ENCODE peak calls at places on chromosomes 2 and 18, in six cellular contexts. T, C, E, M, V and S are unnamed samples.

GRCh38 chr2:232339121-232340081 is 39.1 kb upstream of the ALPP start:
- DNase-seq in T (no peak), C (peak; percentile 42), E (no peak), M (no peak), V (peak; percentile 39), S (no peak)

GRCh38 chr2:205321240-205321639 is 361.1 kb upstream of the NRP2 start:
- DNase-seq in T (no peak), C (no peak), E (no peak), M (peak; percentile 20), V (no peak), S (no peak)

GRCh38 chr2:85935746-85936208 is 47.0 kb upstream of the ST3GAL5 start:
- DNase-seq in T (no peak), C (no peak), E (peak; percentile 72), M (peak; percentile 42), V (no peak), S (no peak)

GRCh38 chr2:236766850-236767249 is 197.2 kb downstream of the ACKR3 start:
- DNase-seq in T (no peak), C (no peak), E (no peak), M (no peak), V (no peak), S (no peak)

GRCh38 chr2:170660406-170660805 is 54.7 kb upstream of the SP5 start:
- DNase-seq in T (peak; percentile 28), C (no peak), E (no peak), M (peak; percentile 27), V (no peak), S (peak; percentile 29)

GRCh38 chr18:48295586-48296311 is 113.4 kb downstream of the ZBTB7C start:
- DNase-seq in T (no peak), C (no peak), E (no peak), M (no peak), V (no peak), S (no peak)

GRCh38 chr2:57981369-57981768 is 65.2 kb upstream of the VRK2 start:
- DNase-seq in T (no peak), C (no peak), E (no peak), M (peak; percentile 14), V (no peak), S (no peak)

GRCh38 chr2:3630631-3631030 is 27.4 kb upstream of the ALLC start:
- DNase-seq in T (no peak), C (peak; percentile 3), E (peak; percentile 33), M (no peak), V (no peak), S (no peak)

GRCh38 chr18:42174909-42175308 is 219.9 kb downstream of the PIK3C3 start:
- DNase-seq in T (no peak), C (no peak), E (no peak), M (no peak), V (no peak), S (no peak)

GRCh38 chr18:63763831-63764600 is 11.2 kb upstream of the SERPINB7 start:
- DNase-seq in T (no peak), C (no peak), E (no peak), M (no peak), V (no peak), S (no peak)

GRCh38 chr18:40250218-40250617 is 1704.8 kb upstream of the PIK3C3 start:
- DNase-seq in T (no peak), C (no peak), E (no peak), M (no peak), V (no peak), S (no peak)

GRCh38 chr2:96819101-96819875 is 3.2 kb downstream of the CNNM3 start:
- DNase-seq in T (peak; percentile 95), C (no peak), E (no peak), M (no peak), V (peak; percentile 68), S (no peak)

GRCh38 chr18:57812126-57812477 is 9.0 kb upstream of the ATP8B1 start:
- DNase-seq in T (no peak), C (no peak), E (no peak), M (no peak), V (no peak), S (no peak)

GRCh38 chr2:69652206-69652605 is 8.7 kb upstream of the AAK1 start:
- DNase-seq in T (no peak), C (peak; percentile 65), E (no peak), M (peak; percentile 58), V (no peak), S (peak; percentile 53)

GRCh38 chr2:161407597-161407996 is 8.5 kb upstream of the TBR1 start:
- DNase-seq in T (no peak), C (no peak), E (no peak), M (no peak), V (no peak), S (no peak)

GRCh38 chr2:45483997-45484396 is 127.1 kb downstream of the SRBD1 start:
- DNase-seq in T (no peak), C (no peak), E (no peak), M (no peak), V (no peak), S (no peak)

GRCh38 chr18:24022141-24022540 is 7.6 kb downstream of the TTC39C start:
- DNase-seq in T (no peak), C (no peak), E (no peak), M (no peak), V (no peak), S (no peak)

GRCh38 chr2:9178110-9178904 is 28.3 kb upstream of the ASAP2 start:
- DNase-seq in T (peak; percentile 60), C (no peak), E (no peak), M (no peak), V (no peak), S (no peak)

GRCh38 chr2:171723724-171724683 is 36.7 kb downstream of the DYNC1I2 start:
- DNase-seq in T (peak; percentile 17), C (no peak), E (no peak), M (no peak), V (no peak), S (no peak)

GRCh38 chr18:33210575-33211189 is 229.8 kb downstream of the CCDC178 start:
- DNase-seq in T (peak; percentile 7), C (no peak), E (no peak), M (peak; percentile 9), V (no peak), S (no peak)

GRCh38 chr2:37583402-37583801 is 88.0 kb downstream of the CDC42EP3 start:
- DNase-seq in T (peak; percentile 28), C (no peak), E (no peak), M (no peak), V (no peak), S (no peak)
- H3K4me3 ChIP-seq in T (no peak overlapping the region), C (no peak overlapping the region), E (no peak overlapping the region), M (no peak overlapping the region), V (no peak overlapping the region), S (no peak overlapping the region)

DNA sequence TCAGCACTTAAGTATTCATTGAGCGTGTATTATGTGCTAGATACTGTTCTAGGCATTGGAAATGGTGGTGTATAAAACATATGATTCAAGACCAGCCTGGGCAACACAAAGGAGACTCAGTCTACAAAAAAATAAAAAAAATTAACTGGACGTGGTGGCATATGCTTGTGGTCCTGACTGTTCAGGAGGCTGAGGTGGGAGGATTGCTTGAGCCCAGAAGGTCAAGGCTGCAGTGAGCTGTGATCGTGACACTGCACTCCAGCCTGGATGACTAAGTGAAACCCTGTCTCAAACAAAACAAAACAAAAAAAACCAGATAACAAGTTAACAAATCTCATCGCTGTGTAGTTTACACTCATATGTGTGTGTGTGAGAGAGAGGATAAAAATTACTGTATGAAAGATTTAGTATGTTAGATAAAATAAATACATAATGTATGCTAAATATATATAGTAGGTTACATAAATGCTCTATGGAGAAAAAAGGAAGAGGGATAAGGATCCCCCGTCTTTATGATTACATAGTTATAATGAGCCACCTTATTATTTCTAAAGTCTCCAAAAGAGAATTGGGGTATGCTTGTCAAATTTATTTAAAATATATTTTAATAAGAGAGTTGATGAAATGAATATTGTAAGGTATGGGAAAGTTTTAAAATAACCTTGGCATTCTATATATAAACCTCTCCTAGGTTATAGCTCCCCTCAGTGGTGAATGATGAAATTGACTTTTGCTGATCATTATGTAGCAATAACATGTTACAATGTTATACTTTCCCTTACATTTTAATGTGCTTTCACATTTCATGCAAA is 69.2 kb downstream of the EHBP1 start:
- DNase-seq in T (peak; percentile 33), C (no peak), E (peak; percentile 63), M (no peak), V (no peak), S (no peak)
- TF ChIP-seq CTCF in T (peak; percentile 90), C (peak; percentile 93), E (peak; percentile 79), M (peak; percentile 59), V (peak; percentile 80), S (peak; percentile 63)

DNA sequence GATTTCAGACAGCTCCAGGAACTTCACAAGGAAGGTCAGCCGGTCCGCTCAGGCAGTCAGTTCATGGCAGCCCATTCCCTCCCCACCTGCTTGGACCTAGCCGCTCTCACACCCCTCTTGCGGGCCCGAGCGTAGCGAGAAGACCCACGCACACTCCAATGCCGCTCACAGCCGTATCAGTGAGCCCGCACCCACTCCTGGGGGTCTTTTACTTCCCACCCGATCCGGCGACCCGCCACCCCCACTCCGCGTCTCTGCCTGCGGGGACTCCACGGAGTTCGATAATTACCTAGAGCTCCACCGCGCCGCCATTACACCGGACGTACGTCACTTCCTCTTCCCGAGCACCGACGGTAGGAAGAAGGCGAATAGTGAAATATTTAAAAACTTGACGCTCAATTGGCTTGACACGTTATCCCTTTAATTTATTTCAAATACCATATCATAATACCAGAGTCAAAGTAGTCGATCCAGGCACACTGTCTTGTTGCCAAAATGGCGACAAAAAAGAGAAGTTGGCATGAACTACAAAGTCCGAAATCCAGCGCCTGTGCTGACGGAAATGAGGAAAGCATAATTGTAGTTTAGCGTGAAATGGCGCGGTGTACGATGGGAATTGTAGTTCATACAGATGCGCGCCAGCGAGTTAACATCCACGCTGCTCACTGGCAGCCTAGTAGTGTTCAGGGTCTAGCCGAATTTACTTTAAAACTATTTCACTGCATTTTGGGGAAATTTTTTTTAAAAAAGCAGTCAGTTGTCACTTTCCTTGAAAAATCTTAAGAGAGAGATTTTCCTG is at the start of gene CWC22:
- DNase-seq in T (peak; percentile 93), C (peak; percentile 72), E (peak; percentile 93), M (peak; percentile 68), V (peak; percentile 88), S (peak; percentile 76)
- H3K4me3 ChIP-seq in T (peak within 1 kb of the TSS; percentile 88), C (peak within 1 kb of the TSS; percentile 98), E (peak within 1 kb of the TSS; percentile 97), M (peak within 1 kb of the TSS; percentile 82), V (peak within 1 kb of the TSS; percentile 85), S (peak within 1 kb of the TSS; percentile 69)

GRCh38 chr2:134193774-134194173 is 60.1 kb upstream of the MGAT5 start:
- DNase-seq in T (no peak), C (no peak), E (peak; percentile 58), M (no peak), V (no peak), S (no peak)
- TF ChIP-seq CTCF in T (peak; percentile 27), C (no peak), E (peak; percentile 44), M (no peak), V (no peak), S (peak; percentile 24)

GRCh38 chr2:199470361-199470671 is 12.6 kb upstream of the SATB2 start:
- DNase-seq in T (no peak), C (no peak), E (no peak), M (no peak), V (no peak), S (no peak)

GRCh38 chr2:199468561-199469513 is 11.1 kb upstream of the SATB2 start:
- DNase-seq in T (no peak), C (no peak), E (no peak), M (no peak), V (no peak), S (no peak)

GRCh38 chr2:199471443-199472057 is 13.8 kb upstream of the SATB2 start:
- DNase-seq in T (peak; percentile 73), C (no peak), E (peak; percentile 83), M (no peak), V (peak; percentile 73), S (no peak)

GRCh38 chr2:199469514-199470360 is 12.0 kb upstream of the SATB2 start:
- DNase-seq in T (no peak), C (no peak), E (no peak), M (no peak), V (no peak), S (no peak)

GRCh38 chr2:199470672-199471442 is 13.1 kb upstream of the SATB2 start:
- DNase-seq in T (no peak), C (no peak), E (no peak), M (no peak), V (no peak), S (no peak)
- H3K4me3 ChIP-seq in T (no peak overlapping the region), C (peak overlapping the region; percentile 7), E (no peak overlapping the region), M (peak overlapping the region; percentile 6), V (no peak overlapping the region), S (peak overlapping the region; percentile 38)